ENCODE peak calls at places on chromosomes 2 and 18, in six cellular contexts. D is astrocyte, C is HFFc6, K is HFF-Myc, I is neural crest cell, R is endothelial cell of umbilical vein. X is an unnamed sample.

GRCh38 chr2:127700527-127701192 is 637 bp upstream of the SFT2D3 start:
- DNase-seq in D (no peak), C (no peak), K (no peak), I (no peak), R (no peak), X (peak; percentile 42)

GRCh38 chr2:169838743-169839489 is 11.7 kb downstream of the UBR3 start:
- DNase-seq in D (no peak), C (no peak), K (no peak), I (no peak), R (no peak), X (no peak)

GRCh38 chr2:239454507-239454906 is 53.7 kb upstream of the HDAC4 start:
- DNase-seq in D (no peak), C (no peak), K (no peak), I (no peak), R (no peak), X (no peak)

GRCh38 chr2:69667805-69668382 is 24.4 kb upstream of the AAK1 start:
- DNase-seq in D (peak; percentile 33), C (peak; percentile 33), K (no peak), I (no peak), R (peak; percentile 88), X (no peak)

GRCh38 chr18:35974181-35974580 is 1.7 kb downstream of the RMP24 start:
- DNase-seq in D (no peak), C (no peak), K (no peak), I (no peak), R (no peak), X (no peak)

GRCh38 chr2:100936070-100936741 is 65.9 kb upstream of the RPL31 start:
- DNase-seq in D (no peak), C (no peak), K (no peak), I (no peak), R (no peak), X (no peak)

GRCh38 chr2:237883951-237884392 is 24.5 kb downstream of the RAMP1 start:
- DNase-seq in D (no peak), C (no peak), K (no peak), I (no peak), R (no peak), X (no peak)

GRCh38 chr2:238928520-238929241 is 80.8 kb downstream of the TWIST2 start:
- DNase-seq in D (no peak), C (no peak), K (no peak), I (no peak), R (no peak), X (no peak)

GRCh38 chr2:204892506-204893255 is 347.4 kb downstream of the PARD3B start:
- DNase-seq in D (peak; percentile 73), C (peak; percentile 81), K (no peak), I (no peak), R (no peak), X (no peak)

GRCh38 chr18:59056706-59057492 is 82.8 kb upstream of the SEC11C start:
- DNase-seq in D (peak; percentile 42), C (peak; percentile 57), K (peak; percentile 45), I (peak; percentile 88), R (peak; percentile 76), X (peak; percentile 76)

GRCh38 chr18:46477425-46478011 is 179.5 kb downstream of the LOXHD1 start:
- DNase-seq in D (no peak), C (no peak), K (no peak), I (no peak), R (no peak), X (no peak)

GRCh38 chr2:39469807-39470206 is 32.7 kb upstream of the MAP4K3 start:
- DNase-seq in D (peak; percentile 76), C (peak; percentile 31), K (peak; percentile 40), I (no peak), R (peak; percentile 73), X (peak; percentile 8)

GRCh38 chr2:59080465-59081181 is 839.5 kb upstream of the FANCL start:
- DNase-seq in D (no peak), C (no peak), K (no peak), I (no peak), R (no peak), X (no peak)

GRCh38 chr2:113278812-113279139 is at the start of gene PAX8:
- DNase-seq in D (no peak), C (no peak), K (no peak), I (no peak), R (no peak), X (no peak)

GRCh38 chr2:52264488-52264887 is 1232.6 kb upstream of the NRXN1 start:
- DNase-seq in D (no peak), C (no peak), K (no peak), I (no peak), R (no peak), X (no peak)

GRCh38 chr18:75293591-75293990 is 83.0 kb downstream of the TSHZ1 start:
- DNase-seq in D (peak; percentile 60), C (no peak), K (no peak), I (no peak), R (no peak), X (no peak)

GRCh38 chr2:64204716-64205115 is 60.5 kb upstream of the PELI1 start:
- DNase-seq in D (no peak), C (no peak), K (no peak), I (no peak), R (no peak), X (peak; percentile 46)

GRCh38 chr18:9188359-9189231 is 52.0 kb downstream of the ANKRD12 start:
- DNase-seq in D (no peak), C (no peak), K (no peak), I (no peak), R (peak; percentile 52), X (no peak)

GRCh38 chr2:29309090-29310054 is 194.2 kb downstream of the CLIP4 start:
- DNase-seq in D (peak; percentile 39), C (peak; percentile 66), K (peak; percentile 55), I (peak; percentile 65), R (peak; percentile 27), X (peak; percentile 62)

GRCh38 chr2:173947131-173947530 is 18.0 kb downstream of the SP3 start:
- DNase-seq in D (peak; percentile 66), C (no peak), K (no peak), I (no peak), R (no peak), X (no peak)

GRCh38 chr2:234996467-234997270 is 44.9 kb downstream of the SH3BP4 start:
- DNase-seq in D (peak; percentile 94), C (peak; percentile 45), K (no peak), I (no peak), R (peak; percentile 64), X (no peak)

GRCh38 chr2:129178356-129178755 is 801.1 kb upstream of the RAB6C start:
- DNase-seq in D (peak; percentile 1), C (no peak), K (no peak), I (no peak), R (no peak), X (no peak)

GRCh38 chr2:219369447-219369861 is 18.3 kb downstream of the DNPEP start:
- DNase-seq in D (peak; percentile 69), C (peak; percentile 67), K (no peak), I (no peak), R (peak; percentile 31), X (no peak)

GRCh38 chr18:77000527-77000926 is 132.1 kb downstream of the MBP start:
- DNase-seq in D (peak; percentile 2), C (peak; percentile 31), K (no peak), I (peak; percentile 61), R (peak; percentile 46), X (peak; percentile 49)

GRCh38 chr18:59008302-59008974 is 131.2 kb upstream of the SEC11C start:
- DNase-seq in D (peak; percentile 79), C (peak; percentile 69), K (peak; percentile 63), I (no peak), R (no peak), X (no peak)

GRCh38 chr18:64116806-64117205 is 32.1 kb downstream of the LINC00305 start:
- DNase-seq in D (no peak), C (no peak), K (no peak), I (no peak), R (no peak), X (no peak)

DNA sequence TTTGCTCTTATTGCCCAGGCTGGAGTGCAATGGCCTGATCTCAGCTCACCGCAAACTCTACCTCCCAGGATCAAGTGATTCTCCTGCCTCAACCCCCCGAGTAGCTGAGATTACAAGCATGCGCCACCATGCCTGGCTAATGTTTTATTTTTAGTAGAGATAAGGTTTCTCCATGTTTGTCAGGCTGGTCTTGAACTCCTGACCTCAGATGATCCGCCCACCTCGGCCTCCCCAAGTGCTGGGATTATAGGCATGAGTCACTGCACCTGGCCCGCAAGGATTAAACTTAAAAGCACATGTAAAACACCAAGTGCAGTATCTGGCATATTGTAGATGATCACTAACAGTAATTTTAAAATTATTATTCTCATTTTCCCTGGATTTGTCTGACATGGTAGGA is 72.9 kb downstream of the C1QL2 start:
- DNase-seq in D (no peak), C (no peak), K (no peak), I (no peak), R (no peak), X (no peak)
- TF ChIP-seq CTCF in D (no peak), C (no peak), K (no peak), I (no peak), R (no peak), X (no peak)

GRCh38 chr2:71224935-71225334 is 2.0 kb downstream of the PAIP2B start:
- DNase-seq in D (no peak), C (no peak), K (no peak), I (no peak), R (no peak), X (no peak)

GRCh38 chr2:71224457-71224856 is 2.4 kb downstream of the PAIP2B start:
- DNase-seq in D (no peak), C (no peak), K (no peak), I (no peak), R (no peak), X (no peak)

GRCh38 chr2:71223767-71224333 is 3.1 kb downstream of the PAIP2B start:
- DNase-seq in D (peak; percentile 7), C (peak; percentile 17), K (peak; percentile 9), I (peak; percentile 54), R (peak; percentile 38), X (peak; percentile 38)

GRCh38 chr2:71226965-71227560 is at the start of gene PAIP2B:
- DNase-seq in D (peak; percentile 98), C (peak; percentile 98), K (peak; percentile 96), I (peak; percentile 94), R (peak; percentile 100), X (peak; percentile 100)

GRCh38 chr2:71226391-71226964 is 425 bp downstream of the PAIP2B start:
- DNase-seq in D (no peak), C (no peak), K (no peak), I (peak; percentile 40), R (peak; percentile 5), X (peak; percentile 44)
- TF ChIP-seq CTCF in D (no peak), C (no peak), K (no peak), I (no peak), R (no peak), X (no peak)

DNA sequence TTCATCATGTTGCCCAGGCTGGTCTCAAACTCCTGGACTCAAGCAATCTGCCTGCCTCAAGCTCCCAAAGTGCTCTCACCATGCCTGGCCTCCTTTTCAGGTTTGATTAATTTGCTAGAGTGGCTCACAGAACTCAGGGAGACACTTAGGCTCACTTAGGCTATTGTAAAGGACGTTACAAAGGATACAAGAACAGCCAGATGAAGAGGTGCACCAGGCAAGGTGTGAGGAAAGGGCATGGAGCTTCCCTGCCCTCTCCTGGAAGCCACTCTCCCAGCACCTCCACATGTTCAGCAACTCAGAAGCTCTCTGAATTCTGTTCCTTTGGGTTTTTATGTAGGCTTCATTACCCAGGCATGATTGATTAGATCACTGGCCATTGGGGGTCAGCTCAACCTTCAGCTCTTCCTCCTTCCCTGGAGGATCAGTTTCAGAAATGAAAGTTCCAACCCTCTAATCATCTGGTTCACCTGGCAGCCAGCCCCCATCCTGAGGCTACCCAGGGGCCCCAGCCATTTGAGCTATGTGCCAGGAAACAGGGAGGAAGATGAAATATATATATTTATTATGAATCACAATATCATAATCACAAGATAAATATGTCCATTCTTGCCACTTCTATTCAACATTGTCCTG is 78.7 kb upstream of the RGPD5 start:
- DNase-seq in D (no peak), C (no peak), K (no peak), I (no peak), R (no peak), X (no peak)
- TF ChIP-seq CTCF in D (peak; percentile 12), C (peak; percentile 40), K (peak; percentile 40), I (peak; percentile 56), R (peak; percentile 23), X (no peak)

GRCh38 chr2:240733803-240734495 is 42.3 kb downstream of the AQP12A start:
- DNase-seq in D (no peak), C (no peak), K (no peak), I (no peak), R (no peak), X (peak; percentile 15)
- TF ChIP-seq CTCF in D (no peak), C (peak; percentile 36), K (no peak), I (peak; percentile 25), R (no peak), X (peak; percentile 28)